ENCODE peak calls at places on chromosomes 16 and 17, in nine cellular contexts. One of them, this sample, is unnamed.

GRCh38 chr17:2792541-2793169 is 3.6 kb upstream of the RAP1GAP2 start:
- DNase-seq in lower leg skin: no peak
- DNase-seq in CD4-positive, alpha-beta T cell: peak
- DNase-seq in MCF 10A: no peak
- DNase-seq in MM.1S: no peak
- DNase-seq in cardiac muscle cell: no peak
- DNase-seq in upper lobe of left lung: no peak
- DNase-seq in A673: no peak
- DNase-seq in Peyer's patch: peak
- DNase-seq in this sample: no peak

GRCh38 chr17:78040561-78041400 is 82.3 kb downstream of the TNRC6C start:
- DNase-seq in A673: peak
- DNase-seq in cardiac muscle cell: peak
- DNase-seq in MCF 10A: peak
- DNase-seq in upper lobe of left lung: peak
- DNase-seq in MM.1S: no peak
- DNase-seq in lower leg skin: peak
- DNase-seq in Peyer's patch: peak
- DNase-seq in CD4-positive, alpha-beta T cell: peak
- DNase-seq in this sample: peak

GRCh38 chr17:13541032-13541480 is 60.7 kb downstream of the HS3ST3A1 start:
- DNase-seq in lower leg skin: no peak
- DNase-seq in upper lobe of left lung: no peak
- DNase-seq in MM.1S: no peak
- DNase-seq in CD4-positive, alpha-beta T cell: no peak
- DNase-seq in MCF 10A: peak
- DNase-seq in A673: no peak
- DNase-seq in Peyer's patch: no peak
- DNase-seq in cardiac muscle cell: peak
- DNase-seq in this sample: no peak

GRCh38 chr17:82333279-82334171 is at the start of gene SECTM1:
- DNase-seq in upper lobe of left lung: peak
- DNase-seq in A673: peak
- DNase-seq in MCF 10A: peak
- DNase-seq in Peyer's patch: peak
- DNase-seq in cardiac muscle cell: peak
- DNase-seq in MM.1S: peak
- DNase-seq in lower leg skin: peak
- DNase-seq in CD4-positive, alpha-beta T cell: no peak
- DNase-seq in this sample: no peak

GRCh38 chr17:40311575-40311974 is 2.6 kb downstream of the RARA start:
- DNase-seq in Peyer's patch: no peak
- DNase-seq in upper lobe of left lung: no peak
- DNase-seq in MM.1S: no peak
- DNase-seq in cardiac muscle cell: no peak
- DNase-seq in lower leg skin: peak
- DNase-seq in MCF 10A: peak
- DNase-seq in CD4-positive, alpha-beta T cell: no peak
- DNase-seq in A673: peak
- DNase-seq in this sample: no peak

GRCh38 chr17:33469911-33470310 is 176.8 kb upstream of the ASIC2 start:
- DNase-seq in cardiac muscle cell: peak
- DNase-seq in MM.1S: no peak
- DNase-seq in lower leg skin: no peak
- DNase-seq in upper lobe of left lung: no peak
- DNase-seq in Peyer's patch: no peak
- DNase-seq in A673: peak
- DNase-seq in MCF 10A: no peak
- DNase-seq in CD4-positive, alpha-beta T cell: no peak
- DNase-seq in this sample: no peak

GRCh38 chr17:44894642-44895041 is 4.6 kb downstream of the EFTUD2 start:
- DNase-seq in CD4-positive, alpha-beta T cell: no peak
- DNase-seq in Peyer's patch: no peak
- DNase-seq in upper lobe of left lung: no peak
- DNase-seq in A673: no peak
- DNase-seq in cardiac muscle cell: no peak
- DNase-seq in MCF 10A: no peak
- DNase-seq in lower leg skin: no peak
- DNase-seq in MM.1S: no peak
- DNase-seq in this sample: no peak

GRCh38 chr17:36736201-36737156 is 135.1 kb downstream of the MRM1 start:
- DNase-seq in CD4-positive, alpha-beta T cell: no peak
- DNase-seq in Peyer's patch: no peak
- DNase-seq in upper lobe of left lung: no peak
- DNase-seq in MCF 10A: no peak
- DNase-seq in cardiac muscle cell: no peak
- DNase-seq in A673: no peak
- DNase-seq in MM.1S: no peak
- DNase-seq in lower leg skin: no peak
- DNase-seq in this sample: no peak

GRCh38 chr17:41437769-41438168 is 3.0 kb downstream of the KRT38 start:
- DNase-seq in upper lobe of left lung: no peak
- DNase-seq in lower leg skin: no peak
- DNase-seq in MM.1S: no peak
- DNase-seq in Peyer's patch: no peak
- DNase-seq in cardiac muscle cell: no peak
- DNase-seq in MCF 10A: no peak
- DNase-seq in CD4-positive, alpha-beta T cell: no peak
- DNase-seq in A673: no peak
- DNase-seq in this sample: no peak

GRCh38 chr17:31467502-31468256 is 76.2 kb downstream of the RAB11FIP4 start:
- DNase-seq in Peyer's patch: no peak
- DNase-seq in lower leg skin: no peak
- DNase-seq in MM.1S: no peak
- DNase-seq in cardiac muscle cell: no peak
- DNase-seq in upper lobe of left lung: no peak
- DNase-seq in CD4-positive, alpha-beta T cell: no peak
- DNase-seq in MCF 10A: no peak
- DNase-seq in A673: no peak
- DNase-seq in this sample: no peak

GRCh38 chr16:67248401-67249177 is at the start of gene SLC9A5:
- DNase-seq in lower leg skin: no peak
- DNase-seq in CD4-positive, alpha-beta T cell: no peak
- DNase-seq in MM.1S: no peak
- DNase-seq in upper lobe of left lung: peak
- DNase-seq in MCF 10A: no peak
- DNase-seq in cardiac muscle cell: no peak
- DNase-seq in A673: no peak
- DNase-seq in Peyer's patch: no peak
- DNase-seq in this sample: peak

GRCh38 chr16:57000271-57001025 is 11.1 kb downstream of the NLRC5 start:
- DNase-seq in upper lobe of left lung: no peak
- DNase-seq in lower leg skin: peak
- DNase-seq in MM.1S: no peak
- DNase-seq in cardiac muscle cell: peak
- DNase-seq in A673: peak
- DNase-seq in Peyer's patch: peak
- DNase-seq in MCF 10A: peak
- DNase-seq in CD4-positive, alpha-beta T cell: no peak
- DNase-seq in this sample: peak

GRCh38 chr17:79840204-79840988 is 1.2 kb upstream of the CBX4 start:
- DNase-seq in Peyer's patch: no peak
- DNase-seq in upper lobe of left lung: peak
- DNase-seq in CD4-positive, alpha-beta T cell: no peak
- DNase-seq in MCF 10A: peak
- DNase-seq in A673: peak
- DNase-seq in cardiac muscle cell: peak
- DNase-seq in lower leg skin: peak
- DNase-seq in MM.1S: no peak
- DNase-seq in this sample: no peak

DNA sequence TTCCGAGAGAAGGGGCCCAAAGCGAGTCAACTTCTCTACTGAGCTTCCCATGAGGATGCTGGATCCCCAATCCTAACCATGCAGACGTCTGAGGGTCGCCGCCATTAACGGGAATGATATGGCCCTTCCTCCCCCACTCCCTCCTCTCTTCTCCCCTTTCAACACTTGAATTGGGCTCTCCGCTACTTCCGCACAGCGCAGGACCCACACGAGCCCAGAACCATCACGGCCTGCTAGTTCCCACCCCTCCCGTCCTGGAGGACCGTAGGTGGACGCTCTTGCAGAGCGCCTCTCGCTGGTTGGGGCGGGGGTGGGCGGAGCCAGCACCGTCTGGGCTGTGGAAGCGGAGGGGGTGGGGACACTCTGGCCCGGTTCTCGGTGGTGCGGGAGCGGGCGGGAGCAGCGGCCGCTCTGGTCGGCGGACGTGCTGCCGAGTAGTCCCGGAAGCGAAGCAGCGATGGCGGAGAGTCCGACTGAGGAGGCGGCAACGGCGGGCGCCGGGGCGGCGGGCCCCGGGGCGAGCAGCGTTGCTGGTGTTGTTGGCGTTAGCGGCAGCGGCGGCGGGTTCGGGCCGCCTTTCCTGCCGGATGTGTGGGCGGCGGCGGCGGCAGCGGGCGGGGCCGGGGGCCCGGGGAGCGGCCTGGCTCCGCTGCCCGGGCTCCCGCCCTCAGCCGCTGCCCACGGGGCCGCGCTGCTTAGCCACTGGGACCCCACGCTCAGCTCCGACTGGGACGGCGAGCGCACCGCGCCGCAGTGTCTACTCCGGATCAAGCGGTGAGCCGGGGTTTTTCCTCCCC is at the start of gene UBE2Z:
- DNase-seq in Peyer's patch: peak
- DNase-seq in upper lobe of left lung: peak
- DNase-seq in MM.1S: peak
- DNase-seq in MCF 10A: peak
- DNase-seq in CD4-positive, alpha-beta T cell: peak
- DNase-seq in lower leg skin: peak
- DNase-seq in cardiac muscle cell: peak
- DNase-seq in A673: peak
- DNase-seq in this sample: peak
- TF ChIP-seq CTCF in Peyer's patch: no peak
- TF ChIP-seq CTCF in upper lobe of left lung: no peak
- TF ChIP-seq CTCF in MM.1S: peak
- TF ChIP-seq CTCF in MCF 10A: no peak
- TF ChIP-seq CTCF in CD4-positive, alpha-beta T cell: no peak
- TF ChIP-seq CTCF in lower leg skin: no peak
- TF ChIP-seq CTCF in cardiac muscle cell: peak
- TF ChIP-seq CTCF in A673: peak
- TF ChIP-seq CTCF in this sample: peak

DNA sequence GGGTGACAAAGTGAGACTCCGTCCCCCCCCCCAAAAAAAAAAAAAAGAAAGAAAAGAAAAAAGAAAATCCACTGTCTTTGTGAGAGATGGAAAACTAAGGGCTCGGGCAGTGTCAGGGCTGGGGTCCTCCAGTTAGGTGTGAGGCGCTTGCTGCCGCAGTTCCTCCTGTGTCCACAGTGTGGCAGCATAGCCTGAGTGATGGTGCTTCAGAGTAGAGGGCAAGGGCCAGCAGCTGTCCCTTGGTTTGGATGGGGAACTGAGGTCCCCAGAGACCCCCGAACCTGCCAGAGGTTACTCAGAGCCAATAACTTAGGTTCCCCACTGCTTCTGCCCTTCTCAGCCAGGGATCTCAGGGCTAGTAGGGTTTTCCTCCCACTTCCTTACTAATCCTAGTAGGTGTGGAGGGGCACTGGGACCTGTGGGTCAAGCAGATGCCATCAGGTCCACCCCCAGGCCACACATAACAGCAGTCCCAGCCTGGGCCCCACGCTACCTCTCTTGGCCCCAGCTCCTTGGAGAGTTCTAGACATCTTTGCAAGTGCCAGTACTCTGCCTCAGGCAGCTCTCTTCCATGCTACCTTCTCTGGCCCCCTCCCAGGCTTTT is 7.9 kb upstream of the LLGL1 start:
- DNase-seq in MM.1S: peak
- DNase-seq in upper lobe of left lung: no peak
- DNase-seq in cardiac muscle cell: peak
- DNase-seq in A673: peak
- DNase-seq in lower leg skin: peak
- DNase-seq in CD4-positive, alpha-beta T cell: peak
- DNase-seq in MCF 10A: peak
- DNase-seq in Peyer's patch: peak
- DNase-seq in this sample: peak
- TF ChIP-seq CTCF in MM.1S: peak
- TF ChIP-seq CTCF in upper lobe of left lung: peak
- TF ChIP-seq CTCF in cardiac muscle cell: peak
- TF ChIP-seq CTCF in A673: peak
- TF ChIP-seq CTCF in lower leg skin: no peak
- TF ChIP-seq CTCF in CD4-positive, alpha-beta T cell: peak
- TF ChIP-seq CTCF in MCF 10A: peak
- TF ChIP-seq CTCF in Peyer's patch: peak
- TF ChIP-seq CTCF in this sample: peak

GRCh38 chr17:60583008-60583407 is 17.0 kb upstream of the PPM1D start:
- DNase-seq in upper lobe of left lung: no peak
- DNase-seq in MM.1S: no peak
- DNase-seq in CD4-positive, alpha-beta T cell: no peak
- DNase-seq in A673: no peak
- DNase-seq in Peyer's patch: no peak
- DNase-seq in lower leg skin: no peak
- DNase-seq in cardiac muscle cell: no peak
- DNase-seq in MCF 10A: no peak
- DNase-seq in this sample: no peak

GRCh38 chr17:60590075-60590474 is 9.9 kb upstream of the PPM1D start:
- DNase-seq in cardiac muscle cell: no peak
- DNase-seq in Peyer's patch: no peak
- DNase-seq in lower leg skin: no peak
- DNase-seq in upper lobe of left lung: no peak
- DNase-seq in CD4-positive, alpha-beta T cell: no peak
- DNase-seq in MCF 10A: no peak
- DNase-seq in MM.1S: no peak
- DNase-seq in A673: no peak
- DNase-seq in this sample: no peak

GRCh38 chr17:60585887-60586286 is 14.1 kb upstream of the PPM1D start:
- DNase-seq in MCF 10A: no peak
- DNase-seq in cardiac muscle cell: no peak
- DNase-seq in A673: no peak
- DNase-seq in MM.1S: no peak
- DNase-seq in lower leg skin: no peak
- DNase-seq in CD4-positive, alpha-beta T cell: no peak
- DNase-seq in Peyer's patch: no peak
- DNase-seq in upper lobe of left lung: no peak
- DNase-seq in this sample: no peak

GRCh38 chr17:60586288-60586974 is 13.6 kb upstream of the PPM1D start:
- DNase-seq in A673: no peak
- DNase-seq in upper lobe of left lung: no peak
- DNase-seq in CD4-positive, alpha-beta T cell: no peak
- DNase-seq in Peyer's patch: no peak
- DNase-seq in MCF 10A: peak
- DNase-seq in lower leg skin: no peak
- DNase-seq in MM.1S: peak
- DNase-seq in cardiac muscle cell: no peak
- DNase-seq in this sample: no peak
- TF ChIP-seq CTCF in A673: no peak
- TF ChIP-seq CTCF in upper lobe of left lung: no peak
- TF ChIP-seq CTCF in CD4-positive, alpha-beta T cell: no peak
- TF ChIP-seq CTCF in Peyer's patch: no peak
- TF ChIP-seq CTCF in MCF 10A: peak
- TF ChIP-seq CTCF in lower leg skin: no peak
- TF ChIP-seq CTCF in MM.1S: peak
- TF ChIP-seq CTCF in cardiac muscle cell: peak
- TF ChIP-seq CTCF in this sample: peak

GRCh38 chr16:7513429-7513828 is 180.8 kb downstream of the RBFOX1 start:
- DNase-seq in CD4-positive, alpha-beta T cell: no peak
- DNase-seq in upper lobe of left lung: no peak
- DNase-seq in A673: peak
- DNase-seq in lower leg skin: no peak
- DNase-seq in Peyer's patch: no peak
- DNase-seq in MCF 10A: no peak
- DNase-seq in cardiac muscle cell: no peak
- DNase-seq in MM.1S: no peak
- DNase-seq in this sample: no peak
- TF ChIP-seq CTCF in CD4-positive, alpha-beta T cell: no peak
- TF ChIP-seq CTCF in upper lobe of left lung: no peak
- TF ChIP-seq CTCF in A673: peak
- TF ChIP-seq CTCF in lower leg skin: no peak
- TF ChIP-seq CTCF in Peyer's patch: peak
- TF ChIP-seq CTCF in MCF 10A: no peak
- TF ChIP-seq CTCF in cardiac muscle cell: no peak
- TF ChIP-seq CTCF in MM.1S: peak
- TF ChIP-seq CTCF in this sample: no peak

This sample was measured in GM13976.